ENCODE peak calls at places on chromosome 1, in ten cellular contexts. P is colonic mucosa; N is esophagus muscularis mucosa; R is PC-3; X is RWPE1; J is heart right ventricle; E is CD4-positive, alpha-beta T cell; Y is brain microvascular endothelial cell; G is foreskin fibroblast; S is left ventricle myocardium inferior. C is an unnamed sample.

GRCh38 chr1:220727523-220727922 is 20.6 kb upstream of the MTARC2 start:
- DNase-seq in P (no peak), N (no peak), R (no peak), X (no peak), J (no peak), E (no peak), Y (no peak), G (no peak), S (no peak), C (no peak)

GRCh38 chr1:169368406-169368769 is 393 bp downstream of the BLZF1 start:
- DNase-seq in P (peak), N (no peak), R (peak), X (peak), J (no peak), E (peak), Y (peak), G (no peak), S (no peak), C (peak)

GRCh38 chr1:173403996-173404395 is 73.1 kb upstream of the PRDX6 start:
- DNase-seq in P (no peak), N (no peak), R (no peak), X (no peak), J (no peak), E (no peak), Y (peak), G (no peak), S (no peak), C (no peak)

GRCh38 chr1:28409066-28409465 is 39.5 kb downstream of the PHACTR4 start:
- DNase-seq in P (no peak), N (no peak), R (no peak), X (no peak), J (no peak), E (no peak), Y (no peak), G (no peak), S (no peak), C (no peak)

GRCh38 chr1:6271554-6271953 is 10.7 kb upstream of the GPR153 start:
- DNase-seq in P (peak), N (no peak), R (no peak), X (no peak), J (no peak), E (no peak), Y (no peak), G (no peak), S (no peak), C (no peak)

GRCh38 chr1:229035054-229035747 is 235.7 kb upstream of the RAB4A start:
- DNase-seq in P (no peak), N (no peak), R (no peak), X (no peak), J (no peak), E (no peak), Y (no peak), G (no peak), S (no peak), C (no peak)

GRCh38 chr1:162316187-162316586 is 60.5 kb downstream of the SPATA46 start:
- DNase-seq in P (no peak), N (no peak), R (no peak), X (no peak), J (no peak), E (no peak), Y (no peak), G (no peak), S (no peak), C (no peak)

GRCh38 chr1:95286479-95286878 is 52.5 kb downstream of the RWDD3 start:
- DNase-seq in P (no peak), N (no peak), R (peak), X (no peak), J (no peak), E (no peak), Y (no peak), G (no peak), S (no peak), C (no peak)

GRCh38 chr1:151839457-151840409 is at the start of gene C2CD4D:
- DNase-seq in P (peak), N (no peak), R (peak), X (peak), J (peak), E (peak), Y (no peak), G (no peak), S (peak), C (no peak)

GRCh38 chr1:6103854-6104530 is 58.3 kb downstream of the KCNAB2 start:
- DNase-seq in P (no peak), N (no peak), R (no peak), X (no peak), J (peak), E (no peak), Y (no peak), G (no peak), S (no peak), C (no peak)

DNA sequence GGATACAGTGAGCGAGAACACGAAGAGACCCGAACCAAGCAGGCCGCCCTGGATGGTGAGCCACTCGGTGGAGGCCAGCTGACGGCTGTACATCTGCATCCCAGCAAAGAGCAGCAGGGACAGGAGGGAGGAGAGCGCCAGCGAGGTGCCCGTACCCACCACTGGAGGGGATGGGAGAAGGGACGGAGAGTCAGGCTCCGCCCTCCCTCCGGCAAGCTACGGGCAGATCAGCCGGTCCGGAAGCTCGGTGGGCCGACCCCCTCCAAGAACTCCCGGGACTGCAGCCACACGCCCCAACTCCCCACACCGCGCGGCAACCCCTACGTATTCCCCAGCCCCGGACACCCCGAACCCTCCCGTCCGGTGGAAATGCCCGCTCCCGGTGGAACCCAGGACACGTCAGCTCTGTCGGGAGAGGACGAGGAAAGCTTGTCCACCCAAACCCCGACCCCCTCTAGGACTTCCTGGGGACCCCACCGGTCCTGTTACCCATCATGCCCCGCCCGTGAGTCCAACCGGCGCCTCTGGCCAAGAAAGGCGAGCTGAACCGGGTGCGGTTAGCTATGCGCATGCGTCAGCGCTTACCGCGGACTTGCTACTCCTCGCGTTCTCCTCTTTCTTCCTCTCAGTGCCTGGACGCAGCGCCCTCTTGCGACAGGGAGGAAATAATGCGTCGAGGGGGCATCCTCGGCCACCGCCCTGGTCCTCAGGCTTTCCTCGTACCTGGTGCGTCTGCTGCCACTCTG is at the start of gene KRTCAP2:
- DNase-seq in P (peak), N (peak), R (peak), X (peak), J (peak), E (peak), Y (peak), G (peak), S (peak), C (peak)
- TF ChIP-seq CTCF in P (peak), N (peak), R (peak), X (peak), J (peak), E (peak), Y (peak), G (peak), S (peak), C (peak)

DNA sequence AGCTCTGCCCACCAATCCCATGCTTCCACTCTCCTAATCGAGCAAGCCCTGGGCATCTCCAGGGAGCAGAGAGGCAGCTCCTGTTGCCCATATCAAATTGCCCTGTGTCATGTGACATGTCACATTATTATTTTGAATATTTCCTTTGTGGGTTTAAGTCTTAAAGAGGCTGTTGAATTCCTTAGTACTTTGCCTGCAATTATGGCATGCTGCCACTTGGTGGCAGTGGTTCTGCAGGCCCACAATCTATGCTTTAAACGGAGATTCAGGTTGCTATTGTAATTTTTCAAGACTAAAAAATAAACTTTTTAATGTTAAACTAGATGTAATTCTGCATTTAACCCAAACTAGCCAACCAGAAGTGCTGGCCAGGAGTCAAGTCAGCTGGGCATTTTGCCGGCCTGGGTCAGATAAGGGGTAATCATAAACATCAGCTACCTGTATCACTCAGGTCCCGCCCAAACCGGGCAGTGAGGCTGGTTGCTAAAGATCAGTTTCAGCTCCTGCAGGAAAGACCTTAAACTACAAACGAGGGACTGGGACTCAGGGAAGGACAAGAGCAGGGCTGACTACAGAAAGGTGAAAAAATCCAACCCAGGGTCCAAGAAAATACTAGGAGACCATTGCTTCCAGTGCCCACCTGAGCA is 37.3 kb upstream of the ARHGEF16 start:
- DNase-seq in P (no peak), N (no peak), R (peak), X (no peak), J (no peak), E (no peak), Y (no peak), G (no peak), S (no peak), C (no peak)
- TF ChIP-seq CTCF in P (no peak), N (no peak), R (peak), X (no peak), J (peak), E (no peak), Y (peak), G (no peak), S (peak), C (peak)

DNA sequence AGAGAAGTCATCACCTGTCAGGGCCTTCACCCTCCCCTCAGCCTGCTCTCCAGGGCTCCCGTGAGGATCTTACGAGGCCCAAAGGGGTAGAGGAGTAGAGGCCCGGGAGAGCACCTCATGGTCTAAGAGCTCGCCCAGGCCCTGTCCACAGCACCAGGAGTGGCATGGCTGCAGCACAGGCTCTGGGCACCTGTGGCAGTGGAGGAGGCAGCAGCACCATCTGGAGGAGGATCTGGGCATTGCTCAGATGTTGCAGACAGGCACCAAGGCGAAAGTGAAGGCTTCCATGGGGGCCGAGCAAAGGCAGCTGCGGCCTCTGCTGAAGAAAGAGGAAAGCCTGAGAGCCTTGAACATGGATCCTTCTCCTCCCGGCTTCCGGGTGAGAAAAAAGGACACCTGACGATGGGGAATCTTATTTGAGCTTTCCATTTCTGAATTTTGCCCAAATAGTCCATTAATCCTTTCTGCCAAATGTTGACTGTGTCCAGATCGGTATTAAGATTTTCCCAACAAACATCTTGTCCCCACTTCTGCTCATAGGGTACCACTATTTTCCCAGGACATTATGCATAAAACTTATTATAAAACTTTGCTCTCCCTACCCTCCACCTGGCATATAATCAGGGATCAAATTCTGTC is 604.7 kb downstream of the PTPRC start:
- DNase-seq in P (peak), N (no peak), R (peak), X (peak), J (peak), E (peak), Y (peak), G (no peak), S (peak), C (peak)
- TF ChIP-seq CTCF in P (peak), N (no peak), R (peak), X (peak), J (peak), E (peak), Y (peak), G (peak), S (peak), C (peak)

DNA sequence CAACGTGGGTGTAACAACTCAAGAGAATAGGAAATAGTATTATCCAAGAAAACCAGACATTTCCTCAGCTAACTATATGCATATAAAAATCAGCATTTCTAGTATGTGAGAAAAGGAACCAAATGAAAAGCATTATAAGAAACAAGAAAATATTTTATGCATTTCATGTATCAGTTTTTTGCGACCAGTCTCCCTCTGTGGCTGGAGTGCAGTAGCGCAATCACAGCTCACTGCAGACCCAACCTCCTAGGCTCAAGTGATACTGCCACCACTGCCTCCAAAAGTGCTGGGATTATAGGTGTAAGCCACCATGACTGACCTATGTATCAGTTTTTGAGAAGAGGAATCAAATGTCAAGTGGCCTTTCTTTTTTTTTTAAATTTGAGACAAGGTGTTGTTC is 31.0 kb downstream of the SLC16A1 start:
- DNase-seq in P (no peak), N (no peak), R (no peak), X (no peak), J (no peak), E (no peak), Y (no peak), G (no peak), S (no peak), C (no peak)
- TF ChIP-seq CTCF in P (no peak), N (no peak), R (peak), X (no peak), J (peak), E (no peak), Y (peak), G (peak), S (peak), C (no peak)

GRCh38 chr1:245156041-245156735 is 1.4 kb downstream of the KIF26B start:
- DNase-seq in P (peak), N (no peak), R (peak), X (peak), J (peak), E (peak), Y (peak), G (peak), S (peak), C (peak)
- TF ChIP-seq CTCF in P (peak), N (peak), R (peak), X (peak), J (peak), E (peak), Y (peak), G (peak), S (peak), C (peak)

GRCh38 chr1:76744989-76745388 is 122.3 kb upstream of the ST6GALNAC5 start:
- DNase-seq in P (no peak), N (no peak), R (no peak), X (no peak), J (no peak), E (no peak), Y (no peak), G (no peak), S (no peak), C (no peak)
- TF ChIP-seq CTCF in P (no peak), N (no peak), R (no peak), X (no peak), J (no peak), E (no peak), Y (no peak), G (no peak), S (no peak), C (no peak)

C was measured in cardiac fibroblast.